ENCODE peak calls at places on chromosomes 1 and 21, in eight cellular contexts. I is heart left ventricle, K is uterus, R is endothelial cell of umbilical vein, W is heart right ventricle, O is NT2/D1, D is A549, V is mucosa of descending colon. L is an unnamed sample. For H3K4me1, the result is how much of the 10 kb centered on the place peaks cover.

GRCh38 chr1:242209063-242209462 is 210.2 kb upstream of the MAP1LC3C start:
- DNase-seq in O (no peak), W (no peak), R (no peak), V (no peak), K (no peak), I (no peak), D (no peak), L (no peak)

GRCh38 chr1:44276006-44276405 is 62.7 kb downstream of the DMAP1 start:
- DNase-seq in D (no peak), R (peak), O (no peak), I (no peak), V (no peak), W (no peak), K (no peak), L (no peak)

GRCh38 chr1:67627336-67627735 is 57.7 kb upstream of the GADD45A start:
- DNase-seq in W (no peak), O (no peak), V (no peak), R (no peak), I (no peak), D (no peak), K (no peak), L (no peak)

GRCh38 chr1:94650301-94650700 is 108.7 kb upstream of the F3 start:
- DNase-seq in K (no peak), O (no peak), R (no peak), W (no peak), V (no peak), D (no peak), I (no peak), L (no peak)

GRCh38 chr21:41819236-41819855 is 52.5 kb upstream of the RIPK4 start:
- DNase-seq in R (no peak), I (no peak), D (no peak), W (no peak), V (no peak), K (no peak), O (no peak), L (no peak)

GRCh38 chr1:226046240-226046639 is 16.3 kb upstream of the H3-3A start:
- DNase-seq in R (no peak), W (no peak), O (no peak), I (no peak), K (no peak), D (no peak), V (no peak), L (no peak)

GRCh38 chr1:100835866-100836842 is 58.5 kb downstream of the EXTL2 start:
- DNase-seq in O (no peak), I (no peak), K (no peak), R (peak), W (no peak), V (no peak), D (no peak), L (no peak)

GRCh38 chr21:22927469-22927868 is 1929.3 kb downstream of the NCAM2 start:
- DNase-seq in W (no peak), K (no peak), V (no peak), O (no peak), R (no peak), D (no peak), I (no peak), L (no peak)

GRCh38 chr21:38219049-38219628 is 37.7 kb upstream of the KCNJ15 start:
- DNase-seq in R (peak), W (peak), K (peak), O (peak), V (peak), D (peak), I (peak), L (peak)

GRCh38 chr1:162688931-162689330 is 56.7 kb downstream of the DDR2 start:
- DNase-seq in W (no peak), O (no peak), R (no peak), V (no peak), K (no peak), I (no peak), D (no peak), L (no peak)

GRCh38 chr1:108816049-108816882 is 40.6 kb downstream of the AKNAD1 start:
- DNase-seq in I (peak), D (no peak), V (peak), O (peak), R (peak), K (peak), W (peak), L (peak)

GRCh38 chr1:3533051-3534048 is 78.0 kb downstream of the MEGF6 start:
- DNase-seq in V (no peak), D (no peak), W (no peak), O (no peak), K (no peak), I (no peak), R (no peak), L (no peak)

GRCh38 chr1:75203415-75204277 is 69.5 kb downstream of the LHX8 start:
- DNase-seq in W (no peak), R (peak), I (no peak), D (peak), V (peak), O (peak), K (no peak), L (no peak)

GRCh38 chr1:150688786-150689185 is 8.2 kb downstream of the GOLPH3L start:
- DNase-seq in W (no peak), O (no peak), I (no peak), R (peak), V (no peak), K (no peak), D (no peak), L (no peak)

GRCh38 chr21:39885119-39885848 is 18.0 kb downstream of the PCP4 start:
- DNase-seq in D (no peak), I (peak), R (no peak), W (peak), O (no peak), V (no peak), K (peak), L (no peak)

GRCh38 chr1:12125422-12126355 is 41.1 kb upstream of the TNFRSF1B start:
- DNase-seq in O (no peak), D (no peak), I (no peak), W (peak), R (peak), V (no peak), K (no peak), L (no peak)
- H3K4me3 ChIP-seq in O (no peak), D (no peak), I (no peak), W (no peak), R (no peak), V (no peak), K (no peak), L (no peak)

GRCh38 chr1:12528021-12528852 is 89.8 kb downstream of the DHRS3 start:
- DNase-seq in W (no peak), O (no peak), D (peak), R (no peak), V (peak), K (peak), I (no peak), L (peak)
- H3K4me1 ChIP-seq in W (under half), O (under half), D (half or more), R (under half), V (under half), K (under half), I (under half), L (under half)

DNA sequence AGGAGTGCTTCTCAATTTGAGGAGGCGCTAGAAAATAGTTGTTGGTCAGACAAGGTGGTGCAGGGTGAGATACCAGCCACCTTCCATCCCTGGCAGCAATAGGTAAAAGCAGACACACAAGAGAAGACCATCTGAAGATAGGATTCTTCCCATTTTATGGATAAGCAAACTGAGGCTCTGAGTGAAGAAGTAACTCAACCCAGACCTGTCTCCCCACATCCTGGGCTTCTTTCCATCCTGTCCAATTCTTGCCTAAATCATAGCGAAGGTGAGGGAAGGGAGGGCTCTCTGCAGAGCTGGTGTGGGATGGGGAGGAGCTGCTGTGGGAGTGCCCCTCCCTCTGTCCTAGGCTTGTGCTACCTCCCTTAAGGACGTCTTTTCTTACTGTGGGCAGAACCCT is 11.3 kb upstream of the KDF1 start:
- DNase-seq in O (no peak), R (no peak), D (no peak), K (no peak), W (no peak), I (no peak), V (no peak), L (no peak)
- H3K4me3 ChIP-seq in O (no peak), R (no peak), D (no peak), K (no peak), W (no peak), I (no peak), V (no peak), L (no peak)

GRCh38 chr1:55321947-55322346 is 106.8 kb upstream of the USP24 start:
- DNase-seq in W (no peak), K (no peak), D (peak), V (no peak), O (no peak), I (no peak), R (peak), L (no peak)
- H3K4me1 ChIP-seq in W (under half), K (under half), D (under half), V (under half), O (under half), I (under half), R (under half), L (under half)

L was measured in suprapubic skin.